ENCODE peak calls at places on chromosomes 6 and 20, in six cellular contexts. Q is fibroblast of lung, I is esophagus muscularis mucosa, W is cardiac muscle cell, C is lower lobe of right lung, O is HCT116. K is an unnamed sample.

GRCh38 chr20:38452880-38453624 is 17.9 kb upstream of the SNHG17 start:
- DNase-seq in Q (peak), I (no peak), W (no peak), C (no peak), O (no peak), K (no peak)

GRCh38 chr6:31007694-31008093 is 2.6 kb upstream of the MUC22 start:
- DNase-seq in Q (peak), I (no peak), W (no peak), C (no peak), O (no peak), K (peak)

GRCh38 chr6:5094327-5094726 is 9.2 kb downstream of the PPP1R3G start:
- DNase-seq in Q (peak), I (no peak), W (no peak), C (no peak), O (no peak), K (no peak)

GRCh38 chr6:5053864-5054426 is 31.2 kb upstream of the PPP1R3G start:
- DNase-seq in Q (no peak), I (no peak), W (no peak), C (no peak), O (no peak), K (no peak)

GRCh38 chr6:161198176-161198575 is 75.7 kb downstream of the AGPAT4 start:
- DNase-seq in Q (peak), I (no peak), W (no peak), C (no peak), O (no peak), K (peak)

GRCh38 chr6:35092362-35093117 is 48.6 kb downstream of the TCP11 start:
- DNase-seq in Q (peak), I (no peak), W (no peak), C (no peak), O (no peak), K (no peak)

GRCh38 chr20:4740774-4741431 is 19.2 kb downstream of the PRND start:
- DNase-seq in Q (peak), I (no peak), W (peak), C (no peak), O (peak), K (no peak)

GRCh38 chr6:43735642-43736199 is 34.3 kb upstream of the VEGFA start:
- DNase-seq in Q (no peak), I (no peak), W (no peak), C (no peak), O (no peak), K (no peak)

GRCh38 chr6:80527552-80528052 is 421.1 kb downstream of the BCKDHB start:
- DNase-seq in Q (no peak), I (no peak), W (no peak), C (no peak), O (no peak), K (peak)

GRCh38 chr6:107712523-107713213 is 111.4 kb downstream of the SCML4 start:
- DNase-seq in Q (peak), I (no peak), W (no peak), C (no peak), O (no peak), K (peak)

GRCh38 chr6:18362058-18362561 is 25.0 kb upstream of the RNF144B start:
- DNase-seq in Q (peak), I (peak), W (no peak), C (no peak), O (no peak), K (peak)

GRCh38 chr20:57071283-57071701 is 195.1 kb downstream of the BMP7 start:
- DNase-seq in Q (no peak), I (no peak), W (peak), C (no peak), O (no peak), K (no peak)

GRCh38 chr20:63941282-63942060 is 14.7 kb downstream of the UCKL1 start:
- DNase-seq in Q (no peak), I (no peak), W (peak), C (peak), O (no peak), K (no peak)

GRCh38 chr6:147099974-147100373 is 104.2 kb upstream of the STXBP5 start:
- DNase-seq in Q (peak), I (no peak), W (no peak), C (no peak), O (no peak), K (no peak)

GRCh38 chr6:37176268-37177082 is 6.5 kb downstream of the PIM1 start:
- DNase-seq in Q (peak), I (no peak), W (no peak), C (no peak), O (no peak), K (no peak)

GRCh38 chr6:319177-320131 is 27.2 kb downstream of the DUSP22 start:
- DNase-seq in Q (no peak), I (no peak), W (no peak), C (no peak), O (no peak), K (no peak)

GRCh38 chr6:98539669-98540207 is 294.6 kb upstream of the POU3F2 start:
- DNase-seq in Q (no peak), I (no peak), W (no peak), C (no peak), O (no peak), K (no peak)

GRCh38 chr6:95364016-95364604 is 213.2 kb upstream of the MANEA start:
- DNase-seq in Q (peak), I (no peak), W (peak), C (no peak), O (peak), K (no peak)

GRCh38 chr6:154138806-154139205 is 99.8 kb downstream of the OPRM1 start:
- DNase-seq in Q (no peak), I (no peak), W (no peak), C (no peak), O (no peak), K (no peak)

GRCh38 chr6:15879372-15880261 is 216.8 kb upstream of the DTNBP1 start:
- DNase-seq in Q (peak), I (no peak), W (peak), C (peak), O (no peak), K (no peak)

GRCh38 chr20:19738936-19739335 is 19.1 kb upstream of the RIN2 start:
- DNase-seq in Q (no peak), I (no peak), W (no peak), C (no peak), O (no peak), K (peak)

GRCh38 chr20:62489186-62489939 is 13.6 kb upstream of the GATA5 start:
- DNase-seq in Q (no peak), I (no peak), W (no peak), C (no peak), O (no peak), K (peak)

GRCh38 chr6:148564494-148564893 is 182.3 kb upstream of the UST start:
- DNase-seq in Q (no peak), I (no peak), W (no peak), C (no peak), O (no peak), K (no peak)

GRCh38 chr20:37522258-37523011 is 1.4 kb downstream of the NNAT start:
- DNase-seq in Q (peak), I (no peak), W (peak), C (peak), O (no peak), K (no peak)

GRCh38 chr6:97394160-97394748 is 111.2 kb upstream of the MMS22L start:
- DNase-seq in Q (peak), I (no peak), W (peak), C (no peak), O (peak), K (peak)

GRCh38 chr20:49207071-49207470 is 12.1 kb upstream of the DDX27 start:
- DNase-seq in Q (no peak), I (no peak), W (no peak), C (no peak), O (no peak), K (no peak)

GRCh38 chr6:149990109-149990671 is 26.4 kb downstream of the ULBP1 start:
- DNase-seq in Q (no peak), I (no peak), W (no peak), C (no peak), O (no peak), K (no peak)

GRCh38 chr6:108578595-108579038 is 17.9 kb downstream of the FOXO3 start:
- DNase-seq in Q (no peak), I (no peak), W (no peak), C (no peak), O (no peak), K (no peak)

GRCh38 chr6:75205776-75206334 is at the start of gene COL12A1:
- DNase-seq in Q (peak), I (peak), W (peak), C (peak), O (peak), K (peak)

GRCh38 chr20:19817017-19817416 is 59.0 kb downstream of the RIN2 start:
- DNase-seq in Q (peak), I (no peak), W (no peak), C (no peak), O (no peak), K (peak)

GRCh38 chr6:148840256-148840655 is 93.4 kb downstream of the UST start:
- DNase-seq in Q (no peak), I (no peak), W (no peak), C (no peak), O (no peak), K (no peak)

GRCh38 chr6:18136260-18136659 is 13.8 kb upstream of the NHLRC1 start:
- DNase-seq in Q (no peak), I (no peak), W (no peak), C (no peak), O (no peak), K (no peak)

GRCh38 chr6:160027076-160027475 is 58.2 kb downstream of the IGF2R start:
- DNase-seq in Q (no peak), I (peak), W (no peak), C (no peak), O (no peak), K (no peak)

GRCh38 chr6:160030103-160030502 is 61.2 kb downstream of the IGF2R start:
- DNase-seq in Q (peak), I (peak), W (peak), C (peak), O (no peak), K (peak)

GRCh38 chr6:160027931-160028330 is 59.0 kb downstream of the IGF2R start:
- DNase-seq in Q (no peak), I (peak), W (no peak), C (no peak), O (no peak), K (no peak)

GRCh38 chr6:160029525-160029924 is 60.6 kb downstream of the IGF2R start:
- DNase-seq in Q (no peak), I (peak), W (no peak), C (no peak), O (no peak), K (no peak)

DNA sequence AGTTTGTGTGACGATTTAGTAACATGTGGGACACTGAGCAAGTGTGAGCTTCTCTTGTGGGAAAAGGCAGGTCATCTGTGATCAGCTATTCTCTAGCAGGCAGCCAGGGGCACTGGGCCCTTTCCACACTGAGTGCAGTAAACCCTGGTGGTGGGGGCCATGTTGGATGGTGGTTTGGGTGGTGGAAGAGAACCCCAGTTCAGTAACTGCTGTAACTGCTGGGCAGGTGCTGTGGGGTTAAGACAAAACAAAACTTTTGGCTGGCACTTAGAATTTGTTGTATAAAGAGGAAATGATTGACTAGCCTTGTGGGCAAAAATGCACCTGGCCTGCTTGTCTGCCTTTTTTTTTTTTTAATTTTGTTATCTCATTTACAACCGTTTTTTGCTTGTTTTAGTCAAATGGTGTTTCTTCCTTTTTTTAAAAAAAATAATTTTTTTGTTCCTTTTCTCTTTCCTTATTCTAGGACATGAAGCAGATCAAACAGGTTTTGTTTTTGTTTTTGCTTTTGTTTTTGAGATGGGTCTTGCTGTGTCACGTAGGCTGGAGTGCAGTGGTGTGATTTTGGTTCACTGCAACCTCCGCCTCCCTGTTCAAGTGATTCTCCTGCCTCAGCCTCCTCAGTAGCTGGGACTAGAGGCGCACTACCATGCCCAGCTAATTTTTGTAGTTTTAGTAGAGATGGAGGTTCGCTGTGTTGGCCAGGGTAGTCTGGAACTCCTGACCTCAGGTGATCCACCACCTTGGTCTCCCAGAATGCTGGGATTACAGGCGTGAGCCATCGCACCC is 59.8 kb downstream of the IGF2R start:
- DNase-seq in Q (no peak), I (peak), W (no peak), C (no peak), O (no peak), K (no peak)
- H3K27ac ChIP-seq in Q (no peak), I (peak), W (peak), C (no peak), O (no peak), K (peak)

DNA sequence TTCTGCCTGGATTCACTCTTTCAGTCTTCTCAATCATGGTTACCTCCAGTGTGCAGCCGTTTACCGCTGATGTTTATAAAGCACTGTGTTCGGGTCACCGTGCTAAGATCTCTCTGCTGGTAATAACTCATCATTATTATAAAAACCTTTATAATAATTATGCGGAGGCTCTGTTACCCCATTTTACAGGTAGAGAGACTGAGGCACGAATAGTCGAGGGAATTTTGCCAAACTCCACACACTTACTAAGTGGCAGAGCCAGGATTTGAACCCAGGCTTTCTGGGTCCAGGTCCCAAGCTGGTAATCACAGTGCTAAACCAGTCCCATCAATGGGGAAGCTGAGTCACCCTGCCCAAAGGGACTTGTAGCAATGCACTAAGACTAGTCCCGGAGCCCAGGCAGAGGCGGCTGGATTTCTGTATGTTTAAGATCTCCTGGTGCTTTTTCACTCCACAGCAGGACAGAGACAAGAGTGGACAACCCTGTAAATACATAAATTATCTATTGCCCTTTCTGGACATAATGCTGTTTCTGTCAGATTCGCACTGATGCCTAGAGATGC is 48.1 kb downstream of the SYNJ2 start:
- DNase-seq in Q (no peak), I (no peak), W (no peak), C (peak), O (no peak), K (no peak)
- H3K27ac ChIP-seq in Q (peak), I (no peak), W (no peak), C (no peak), O (no peak), K (no peak)

GRCh38 chr20:11003341-11003740 is 329.5 kb upstream of the JAG1 start:
- DNase-seq in Q (no peak), I (no peak), W (no peak), C (no peak), O (no peak), K (no peak)

GRCh38 chr20:10998476-10998875 is 324.7 kb upstream of the JAG1 start:
- DNase-seq in Q (no peak), I (no peak), W (no peak), C (no peak), O (no peak), K (no peak)

GRCh38 chr20:11000416-11000815 is 326.6 kb upstream of the JAG1 start:
- DNase-seq in Q (no peak), I (no peak), W (no peak), C (no peak), O (no peak), K (no peak)

DNA sequence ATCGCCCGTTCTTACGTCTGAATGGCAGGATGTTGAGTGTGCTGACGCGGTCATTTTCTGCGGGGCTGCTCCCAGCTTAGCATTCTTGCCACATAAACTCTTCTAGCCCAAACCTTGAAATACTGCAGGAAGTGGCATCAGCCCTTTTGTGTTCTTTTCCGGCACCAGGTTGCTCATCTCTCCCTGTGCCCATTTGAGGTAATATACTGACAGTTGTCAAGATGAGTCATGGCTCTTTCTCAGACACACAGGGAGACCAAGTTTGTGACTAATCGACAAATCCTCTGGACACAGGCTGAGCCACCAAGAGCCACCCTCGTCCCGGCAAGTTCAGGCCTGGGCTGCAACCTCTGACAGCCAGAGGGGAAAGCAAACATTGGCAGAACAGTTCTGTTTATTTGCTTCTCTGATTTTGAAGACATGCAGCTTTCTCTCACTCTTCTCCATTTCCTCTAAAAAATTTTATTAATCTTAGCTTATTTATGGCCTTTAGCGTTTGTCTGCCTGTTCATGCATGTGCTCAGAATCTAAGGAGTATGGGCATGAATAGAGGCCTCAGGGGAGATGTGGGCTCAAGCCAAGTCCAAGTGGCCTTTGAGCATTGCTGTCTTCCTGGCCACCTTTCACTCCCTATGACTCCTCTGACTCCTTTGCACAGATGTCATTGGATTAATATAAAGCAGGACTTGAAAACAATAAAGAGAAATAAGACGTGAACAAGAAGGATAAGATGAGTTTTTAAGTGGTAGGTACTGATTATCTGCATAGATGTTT is 328.2 kb upstream of the JAG1 start:
- DNase-seq in Q (peak), I (no peak), W (no peak), C (no peak), O (peak), K (peak)
- H3K27ac ChIP-seq in Q (no peak), I (no peak), W (no peak), C (no peak), O (peak), K (peak)

GRCh38 chr6:14121936-14122344 is 4.4 kb downstream of the CD83 start:
- DNase-seq in Q (no peak), I (no peak), W (no peak), C (peak), O (no peak), K (no peak)

GRCh38 chr6:14118091-14118439 is 493 bp downstream of the CD83 start:
- DNase-seq in Q (no peak), I (no peak), W (no peak), C (no peak), O (no peak), K (no peak)

GRCh38 chr6:14118444-14118843 is 872 bp downstream of the CD83 start:
- DNase-seq in Q (no peak), I (no peak), W (no peak), C (no peak), O (no peak), K (no peak)

GRCh38 chr6:14120556-14120955 is 3.0 kb downstream of the CD83 start:
- DNase-seq in Q (no peak), I (no peak), W (no peak), C (no peak), O (no peak), K (no peak)

DNA sequence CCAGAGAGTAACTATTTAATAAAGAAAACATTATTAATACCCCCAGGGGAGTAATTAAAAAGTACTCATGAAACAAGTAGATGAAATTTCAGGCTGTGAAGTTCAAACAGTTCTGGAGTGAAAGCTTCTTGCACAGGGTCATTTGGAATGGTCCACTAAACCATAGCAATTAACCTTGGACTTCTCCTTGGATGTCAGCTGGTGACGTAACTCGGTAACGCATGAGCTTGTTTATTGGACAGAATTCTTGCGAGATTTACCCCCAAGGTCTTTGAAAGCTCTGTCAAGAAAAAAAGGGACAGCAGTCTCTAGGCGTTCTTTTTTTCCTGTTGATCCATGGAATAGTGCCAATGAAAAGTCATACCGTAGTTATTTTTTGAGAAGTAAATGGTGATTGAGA is 2.2 kb downstream of the CD83 start:
- DNase-seq in Q (peak), I (no peak), W (no peak), C (no peak), O (no peak), K (no peak)
- H3K27ac ChIP-seq in Q (no peak), I (no peak), W (no peak), C (no peak), O (no peak), K (no peak)

GRCh38 chr6:123323419-123324329 is 313.1 kb downstream of the TRDN start:
- DNase-seq in Q (peak), I (no peak), W (no peak), C (no peak), O (no peak), K (no peak)
- H3K27ac ChIP-seq in Q (no peak), I (no peak), W (no peak), C (no peak), O (no peak), K (no peak)

GRCh38 chr6:36130672-36131516 is 581 bp downstream of the MAPK13 start:
- DNase-seq in Q (no peak), I (no peak), W (no peak), C (peak), O (peak), K (no peak)
- H3K27ac ChIP-seq in Q (peak), I (no peak), W (peak), C (peak), O (peak), K (peak)

GRCh38 chr6:10441655-10442009 is 26.8 kb upstream of the TFAP2A start:
- DNase-seq in Q (no peak), I (no peak), W (no peak), C (no peak), O (no peak), K (no peak)
- H3K27ac ChIP-seq in Q (no peak), I (no peak), W (no peak), C (peak), O (peak), K (peak)

DNA sequence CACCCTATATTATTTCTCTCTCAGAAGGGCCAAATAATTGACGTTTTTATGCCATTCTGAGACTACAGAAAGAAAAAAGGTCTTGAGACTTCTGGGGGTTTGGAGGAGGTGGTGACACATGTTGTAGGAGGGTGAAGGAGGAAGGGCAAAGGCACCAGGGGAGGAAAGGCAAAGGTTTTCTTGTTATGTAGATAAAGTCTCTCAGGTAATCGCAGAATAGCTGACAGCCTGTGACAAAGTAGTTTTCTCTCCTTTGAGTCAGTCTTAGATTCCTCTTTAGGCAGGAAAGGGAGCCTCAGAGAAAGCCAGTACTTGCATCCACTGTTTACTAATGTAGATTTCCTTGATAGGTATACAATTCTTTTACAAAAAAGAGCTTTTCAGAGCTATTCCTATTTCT is 23.6 kb downstream of the OR2B2 start:
- DNase-seq in Q (no peak), I (no peak), W (no peak), C (no peak), O (no peak), K (no peak)
- H3K27ac ChIP-seq in Q (no peak), I (no peak), W (no peak), C (no peak), O (peak), K (no peak)

GRCh38 chr6:48109902-48110301 is 1.1 kb downstream of the PTCHD4 start:
- DNase-seq in Q (peak), I (no peak), W (no peak), C (no peak), O (no peak), K (no peak)
- H3K27ac ChIP-seq in Q (no peak), I (no peak), W (no peak), C (no peak), O (peak), K (peak)

K was measured in epithelial cell of prostate.